ENCODE peak calls at places on chromosomes 11 and 22, in four cellular contexts. R is WTC11, E is K562, S is HepG2. V is an unnamed sample.

GRCh38 chr11:77082838-77083552 is 16.2 kb downstream of the CAPN5 start:
- DNase-seq in S (no peak), E (no peak), R (peak), V (no peak)

GRCh38 chr11:61654397-61654829 is 25.8 kb upstream of the DAGLA start:
- DNase-seq in R (no peak), S (no peak), E (no peak), V (no peak)

GRCh38 chr11:73376168-73376802 is at the start of gene RELT:
- DNase-seq in E (peak), S (peak), R (peak), V (peak)

GRCh38 chr22:22099833-22100812 is 117.5 kb upstream of the TOP3B start:
- DNase-seq in S (no peak), E (no peak), R (peak), V (no peak)

GRCh38 chr22:24772493-24773220 is 1.9 kb downstream of the PIWIL3 start:
- DNase-seq in S (peak), R (peak), E (peak), V (peak)

GRCh38 chr11:69923641-69924307 is 104.6 kb upstream of the FGF3 start:
- DNase-seq in S (no peak), R (peak), E (no peak), V (no peak)

GRCh38 chr11:108997826-108998225 is 333.0 kb downstream of the DDX10 start:
- DNase-seq in E (no peak), S (no peak), R (no peak), V (no peak)

GRCh38 chr22:39558254-39558727 is 12.3 kb upstream of the CACNA1I start:
- DNase-seq in E (no peak), S (no peak), R (no peak), V (no peak)

GRCh38 chr11:67022341-67022933 is 497 bp upstream of the SYT12 start:
- DNase-seq in S (no peak), E (no peak), R (no peak), V (no peak)

GRCh38 chr11:87917111-87917510 is 258.1 kb downstream of the RAB38 start:
- DNase-seq in S (no peak), E (no peak), R (no peak), V (no peak)

GRCh38 chr11:125348141-125348651 is 147.9 kb downstream of the FEZ1 start:
- DNase-seq in E (no peak), R (no peak), S (no peak), V (no peak)

GRCh38 chr22:23144926-23145906 is at the start of gene RAB36:
- DNase-seq in S (peak), R (peak), E (peak), V (peak)

DNA sequence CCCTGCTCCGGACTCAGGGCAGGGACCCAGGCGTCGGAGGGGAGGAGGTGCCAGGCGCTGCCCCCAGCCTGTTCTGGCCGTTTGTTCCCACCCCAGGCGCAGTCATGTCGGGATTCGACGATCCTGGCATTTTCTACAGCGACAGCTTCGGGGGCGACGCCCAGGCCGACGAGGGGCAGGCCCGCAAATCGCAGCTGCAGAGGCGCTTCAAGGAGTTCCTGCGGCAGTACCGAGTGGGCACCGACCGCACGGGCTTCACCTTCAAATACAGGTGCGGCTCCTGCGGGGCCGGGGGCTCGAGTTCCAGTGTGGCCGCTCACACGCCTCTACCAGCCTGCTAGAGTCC is 368 bp downstream of the MCM5 start:
- DNase-seq in E (peak), S (no peak), R (peak), V (no peak)
- TF ChIP-seq HMGXB4 in E (no peak), S (no peak), R (no peak), V (no peak)

DNA sequence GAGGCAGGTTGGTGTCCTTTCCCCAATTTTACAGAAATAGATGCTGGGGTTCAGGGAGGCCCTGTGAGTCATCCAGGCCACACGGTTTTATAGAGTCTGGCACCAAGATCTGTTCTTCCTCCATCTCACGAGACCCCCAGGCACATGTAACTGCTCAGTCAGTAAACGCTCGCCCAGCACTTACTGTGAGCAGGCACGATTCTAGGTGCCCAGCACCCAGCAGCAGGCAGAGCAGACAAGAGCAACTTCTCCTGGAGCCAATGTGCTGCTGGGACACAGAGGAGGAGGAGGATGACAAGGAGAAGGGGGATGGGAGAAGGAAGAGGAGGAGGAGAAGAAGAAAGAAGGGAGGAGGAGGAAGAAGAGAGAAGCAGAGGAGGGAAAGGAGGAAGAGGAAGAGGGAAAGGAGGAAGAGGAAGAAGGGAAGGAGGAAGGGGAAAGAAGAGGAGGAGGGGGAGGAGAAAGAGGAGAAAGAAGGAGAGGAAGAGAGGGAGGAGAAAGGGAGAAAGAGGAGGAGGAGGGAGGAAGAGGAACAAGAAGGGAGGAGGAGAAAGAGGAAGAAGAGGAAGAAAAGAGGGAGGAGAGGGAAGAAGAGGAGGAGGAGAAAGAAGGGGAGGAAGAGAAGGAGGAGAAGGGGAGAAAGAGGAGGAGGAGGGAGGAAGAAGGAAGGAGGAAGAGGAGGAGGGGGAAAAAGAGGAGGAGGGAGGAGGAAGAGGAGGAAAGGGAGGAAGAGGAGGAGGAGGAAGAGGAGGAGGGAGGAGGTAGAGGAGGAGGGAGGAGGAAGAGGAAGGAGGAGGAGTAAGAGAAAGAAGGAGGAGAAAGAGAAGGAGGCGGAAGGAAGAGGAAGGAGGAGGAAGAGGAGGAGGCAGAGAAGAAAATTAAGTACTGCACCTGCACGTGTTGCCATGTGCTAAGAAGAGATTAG is 77.6 kb upstream of the RTL6 start:
- DNase-seq in E (no peak), S (no peak), R (no peak), V (no peak)
- TF ChIP-seq HMGXB4 in E (no peak), S (no peak), R (no peak), V (no peak)

GRCh38 chr11:128908391-128909246 is 17.5 kb downstream of the KCNJ5 start:
- DNase-seq in R (no peak), S (no peak), E (no peak), V (peak)
- TF ChIP-seq HMGXB4 in R (no peak), S (no peak), E (no peak), V (no peak)

DNA sequence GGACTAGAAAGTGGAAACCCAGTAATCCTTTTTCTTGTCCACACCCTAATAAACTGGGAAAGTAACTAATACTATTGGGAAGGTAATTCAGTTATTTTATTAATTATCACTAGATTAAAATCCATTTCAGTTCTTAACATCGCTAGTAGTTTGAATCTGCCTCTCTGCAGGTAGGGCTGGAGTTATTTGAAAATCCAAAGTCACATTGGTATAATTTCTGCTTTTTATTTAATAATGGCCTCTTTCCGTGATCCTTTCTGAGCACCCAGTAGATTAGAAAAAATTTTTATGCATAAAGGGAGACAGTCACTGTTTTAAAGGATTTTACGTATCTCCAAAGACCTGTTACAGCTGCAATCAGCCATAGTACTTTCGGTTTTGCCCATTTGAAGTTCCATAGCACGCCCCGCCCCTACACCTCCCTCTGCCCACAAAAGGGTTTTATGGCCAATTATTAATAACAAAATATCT is 605 bp upstream of the COPB1 start:
- DNase-seq in R (no peak), E (no peak), S (peak), V (peak)
- TF ChIP-seq HMGXB4 in R (no peak), E (no peak), S (no peak), V (no peak)

GRCh38 chr22:42289671-42290269 is 19.3 kb upstream of the TCF20 start:
- DNase-seq in E (no peak), R (no peak), S (no peak), V (no peak)
- TF ChIP-seq HMGXB4 in E (no peak), R (no peak), S (no peak), V (no peak)

DNA sequence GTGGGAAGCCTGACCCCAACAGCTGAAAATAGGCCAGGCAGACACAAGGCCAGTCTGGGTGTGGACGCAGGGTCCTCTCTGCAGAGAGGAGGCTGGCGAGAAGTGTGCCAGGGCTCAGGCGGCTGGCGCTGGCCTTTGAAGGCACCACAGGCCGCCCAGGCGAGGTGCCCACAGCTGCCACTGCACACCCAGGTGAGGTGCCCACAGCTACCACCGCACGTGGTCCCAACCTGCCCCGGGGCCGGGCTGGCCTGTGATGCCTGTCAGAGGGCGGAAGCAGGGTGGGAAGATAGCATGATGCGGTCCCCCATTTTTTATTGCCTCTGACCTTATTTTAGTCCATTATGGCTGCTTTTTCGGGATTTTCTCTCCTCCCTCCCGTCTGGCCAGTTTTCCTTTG is 1303.9 kb downstream of the BRD1 start:
- DNase-seq in S (no peak), E (no peak), R (no peak), V (no peak)
- TF ChIP-seq HMGXB4 in S (no peak), E (no peak), R (no peak), V (no peak)

GRCh38 chr11:71543866-71544265 is 4.4 kb upstream of the KRTAP5-9 start:
- DNase-seq in E (no peak), R (no peak), S (no peak), V (no peak)
- TF ChIP-seq HMGXB4 in E (no peak), R (no peak), S (no peak), V (no peak)

V was measured in A549.